ENCODE peak calls at places on chromosomes 16 and 17, in ten cellular contexts. A is breast epithelium; X is heart right ventricle; D is stimulated activated CD4-positive, alpha-beta T cell treated with anti-CD3 and anti-CD28 coated beads, Interleukin-1b, Interleukin-23, amount 100 ng/mL, for 24 hours; L is mesothelial cell of epicardium; I is CD4-positive, alpha-beta T cell; C is stimulated activated effector memory CD8-positive, alpha-beta T cell treated with anti-CD3 and anti-CD28 coated beads, Interleukin-12 subunit alpha, Interleukin-12 subunit beta, amount 100 ng/mL, for 72 hours; Q is HEK293T; H is fibroblast of lung; V is NCI-H1105 treated with DMSO at 0.1 percent for 48 hours. U is an unnamed sample.

GRCh38 chr17:9875441-9875840 is 29.6 kb downstream of the RCVRN start:
- DNase-seq in I (no peak), X (no peak), V (no peak), D (no peak), C (no peak), L (no peak), H (peak), Q (no peak), A (no peak), U (peak)

GRCh38 chr17:9729034-9729650 is 62.2 kb downstream of the DHRS7C start:
- DNase-seq in A (peak), V (peak), Q (peak), C (no peak), L (no peak), I (no peak), H (peak), X (no peak), D (no peak), U (peak)

GRCh38 chr16:24962747-24963146 is 52.4 kb downstream of the ARHGAP17 start:
- DNase-seq in Q (no peak), H (no peak), A (no peak), D (no peak), C (no peak), V (no peak), L (no peak), I (no peak), X (no peak), U (no peak)

GRCh38 chr17:73292031-73292531 is 19.7 kb downstream of the CDC42EP4 start:
- DNase-seq in L (no peak), V (no peak), H (peak), X (peak), Q (no peak), I (no peak), C (no peak), A (no peak), D (no peak), U (no peak)

GRCh38 chr17:69853533-69854262 is 221.3 kb upstream of the KCNJ16 start:
- DNase-seq in V (no peak), D (no peak), L (no peak), Q (no peak), A (no peak), X (no peak), C (no peak), H (no peak), I (no peak), U (peak)

GRCh38 chr17:17204041-17204591 is 2.0 kb downstream of the PLD6 start:
- DNase-seq in L (no peak), I (no peak), Q (no peak), V (no peak), D (no peak), C (no peak), A (peak), X (peak), H (no peak), U (no peak)

GRCh38 chr17:49360796-49361128 is 1.3 kb downstream of the ZNF652 start:
- DNase-seq in A (no peak), Q (no peak), V (no peak), C (no peak), H (no peak), I (peak), D (peak), L (no peak), X (no peak), U (no peak)

GRCh38 chr17:8066841-8067775 is 20.4 kb downstream of the ALOX12B start:
- DNase-seq in D (no peak), H (no peak), C (no peak), Q (no peak), L (no peak), A (no peak), V (no peak), X (no peak), I (no peak), U (no peak)

GRCh38 chr17:4950075-4950756 is 703 bp upstream of the ENO3 start:
- DNase-seq in H (no peak), Q (no peak), L (peak), A (no peak), X (peak), D (no peak), V (peak), I (no peak), C (no peak), U (peak)

GRCh38 chr16:8236816-8237215 is 353.5 kb downstream of the TMEM114 start:
- DNase-seq in X (no peak), D (no peak), I (no peak), Q (no peak), H (no peak), V (no peak), C (no peak), L (no peak), A (no peak), U (no peak)

GRCh38 chr17:48753794-48754499 is 25.4 kb upstream of the HOXB13 start:
- DNase-seq in L (no peak), H (no peak), I (no peak), V (no peak), C (no peak), X (no peak), D (no peak), Q (no peak), A (no peak), U (no peak)

GRCh38 chr17:68141050-68141449 is 105.5 kb downstream of the KPNA2 start:
- DNase-seq in D (no peak), I (no peak), A (no peak), Q (no peak), L (no peak), C (no peak), V (no peak), X (no peak), H (no peak), U (peak)

GRCh38 chr16:22027633-22028032 is 19.7 kb downstream of the MOSMO start:
- DNase-seq in X (no peak), Q (no peak), H (no peak), I (no peak), L (no peak), V (no peak), C (no peak), D (no peak), A (no peak), U (no peak)

GRCh38 chr17:79704691-79705090 is 26.1 kb upstream of the ENPP7 start:
- DNase-seq in Q (no peak), V (no peak), I (no peak), D (no peak), C (no peak), L (no peak), A (no peak), X (no peak), H (no peak), U (no peak)

GRCh38 chr16:85639529-85640253 is 26.6 kb downstream of the GSE1 start:
- DNase-seq in C (no peak), D (no peak), H (no peak), Q (no peak), V (no peak), L (no peak), I (no peak), X (peak), A (peak), U (no peak)

GRCh38 chr17:35981908-35982330 is 622 bp upstream of the CCL16 start:
- DNase-seq in A (no peak), X (no peak), L (no peak), C (no peak), Q (no peak), I (no peak), H (no peak), V (no peak), D (no peak), U (no peak)

GRCh38 chr17:48545022-48545376 is at the start of gene HOXB2:
- DNase-seq in X (peak), D (no peak), A (no peak), H (peak), C (no peak), Q (peak), L (no peak), I (no peak), V (peak), U (no peak)

GRCh38 chr16:54633943-54634362 is 296.7 kb upstream of the IRX5 start:
- DNase-seq in L (no peak), Q (peak), X (no peak), C (no peak), D (no peak), V (peak), I (no peak), A (no peak), H (no peak), U (no peak)

GRCh38 chr16:84933774-84934571 is 77.4 kb downstream of the ZDHHC7 start:
- DNase-seq in D (no peak), C (no peak), V (no peak), X (peak), I (no peak), L (no peak), H (peak), A (no peak), Q (no peak), U (peak)

GRCh38 chr17:57629470-57629869 is 115.6 kb downstream of the CCDC182 start:
- DNase-seq in C (no peak), H (no peak), L (no peak), A (no peak), D (no peak), V (no peak), X (no peak), I (no peak), Q (no peak), U (no peak)

GRCh38 chr16:86157616-86158247 is 258.8 kb downstream of the IRF8 start:
- DNase-seq in A (no peak), X (no peak), L (no peak), D (no peak), H (peak), Q (no peak), I (no peak), V (no peak), C (no peak), U (peak)

GRCh38 chr17:29565643-29566472 is 979 bp downstream of the ABHD15 start:
- DNase-seq in L (no peak), I (peak), X (peak), V (peak), D (no peak), H (no peak), A (no peak), C (peak), Q (no peak), U (no peak)

GRCh38 chr17:81397314-81398169 is 2.3 kb downstream of the BAHCC1 start:
- DNase-seq in D (no peak), I (no peak), X (no peak), V (peak), A (no peak), H (peak), C (no peak), Q (peak), L (no peak), U (peak)

GRCh38 chr16:82344157-82344556 is 174.1 kb upstream of the MPHOSPH6 start:
- DNase-seq in L (no peak), I (no peak), X (no peak), Q (peak), H (no peak), D (no peak), A (no peak), V (no peak), C (no peak), U (peak)

GRCh38 chr16:57590654-57591085 is 37.8 kb upstream of the ADGRG1 start:
- DNase-seq in V (no peak), L (no peak), C (no peak), Q (no peak), A (no peak), I (no peak), X (no peak), D (no peak), H (peak), U (peak)

GRCh38 chr16:65285128-65286120 is 163.6 kb upstream of the CDH11 start:
- DNase-seq in I (no peak), C (no peak), Q (no peak), X (peak), D (no peak), V (no peak), L (no peak), H (peak), A (no peak), U (peak)

GRCh38 chr16:75007443-75007842 is 8.6 kb downstream of the ZNRF1 start:
- DNase-seq in V (no peak), I (no peak), L (no peak), D (no peak), H (no peak), X (no peak), C (no peak), Q (no peak), A (no peak), U (no peak)